ENCODE peak calls at places on chromosomes 13 and 19, in seven cellular contexts. B is astrocyte of the spinal cord, P is omental fat pad, N is caudate nucleus, W is MG63, T is OCI-M1, C is GM04503. I is an unnamed sample.

GRCh38 chr19:48673436-48674100 is 751 bp upstream of the NTN5 start:
- DNase-seq in B (no peak), P (no peak), N (no peak), W (no peak), T (no peak), C (no peak), I (no peak)

GRCh38 chr13:23966691-23967615 is 69.7 kb upstream of the C1QTNF9B start:
- DNase-seq in B (no peak), P (no peak), N (no peak), W (no peak), T (peak; percentile 47), C (no peak), I (peak; percentile 28)

GRCh38 chr13:113305208-113305607 is 8.2 kb downstream of the LAMP1 start:
- DNase-seq in B (peak; percentile 50), P (no peak), N (no peak), W (no peak), T (no peak), C (peak; percentile 16), I (peak; percentile 34)

GRCh38 chr13:39603424-39603947 is 493 bp upstream of the LHFPL6 start:
- DNase-seq in B (peak; percentile 38), P (no peak), N (no peak), W (peak; percentile 65), T (peak; percentile 28), C (peak; percentile 13), I (peak; percentile 23)

GRCh38 chr19:47495478-47496372 is 11.7 kb upstream of the KPTN start:
- DNase-seq in B (no peak), P (no peak), N (peak; percentile 34), W (no peak), T (no peak), C (no peak), I (no peak)

GRCh38 chr19:3454656-3455392 is 25.5 kb downstream of the SMIM24 start:
- DNase-seq in B (no peak), P (no peak), N (no peak), W (no peak), T (no peak), C (no peak), I (no peak)

GRCh38 chr13:82772802-82773201 is 1109.5 kb downstream of the SLITRK1 start:
- DNase-seq in B (peak; percentile 22), P (no peak), N (no peak), W (no peak), T (peak; percentile 64), C (no peak), I (peak; percentile 43)

GRCh38 chr13:28347456-28348371 is 147.2 kb downstream of the FLT1 start:
- DNase-seq in B (no peak), P (no peak), N (no peak), W (no peak), T (peak; percentile 78), C (no peak), I (peak; percentile 57)

GRCh38 chr19:50703915-50704548 is 15.6 kb downstream of the SHANK1 start:
- DNase-seq in B (no peak), P (no peak), N (no peak), W (no peak), T (no peak), C (no peak), I (no peak)

GRCh38 chr13:38707433-38707832 is 20.6 kb downstream of the FREM2 start:
- DNase-seq in B (no peak), P (no peak), N (no peak), W (no peak), T (no peak), C (no peak), I (no peak)

GRCh38 chr19:7853760-7854107 is 20.5 kb downstream of the PRR36 start:
- DNase-seq in B (no peak), P (no peak), N (no peak), W (no peak), T (no peak), C (no peak), I (no peak)

GRCh38 chr19:10334340-10335148 is 1.2 kb upstream of the RAVER1 start:
- DNase-seq in B (peak; percentile 95), P (peak; percentile 82), N (peak; percentile 47), W (peak; percentile 99), T (no peak), C (peak; percentile 73), I (peak; percentile 95)

GRCh38 chr19:8731428-8732169 is 10.2 kb downstream of the OR2Z1 start:
- DNase-seq in B (no peak), P (no peak), N (no peak), W (no peak), T (no peak), C (no peak), I (no peak)

GRCh38 chr19:13153627-13154240 is 3.5 kb downstream of the IER2 start:
- DNase-seq in B (peak; percentile 49), P (no peak), N (no peak), W (peak; percentile 76), T (peak; percentile 56), C (no peak), I (peak; percentile 40)

GRCh38 chr13:95779522-95779921 is 102.6 kb downstream of the DNAJC3 start:
- DNase-seq in B (no peak), P (no peak), N (no peak), W (no peak), T (no peak), C (no peak), I (no peak)

GRCh38 chr13:22926176-22927007 is 254.4 kb upstream of the SGCG start:
- DNase-seq in B (no peak), P (no peak), N (no peak), W (no peak), T (peak; percentile 80), C (no peak), I (peak; percentile 40)